ENCODE peak calls at places on chromosomes 12 and 14, in four cellular contexts. V is IMR-90, H is mesendoderm, Y is H1. F is an unnamed sample.

GRCh38 chr12:76031081-76031413 is 529 bp downstream of the PHLDA1 start:
- DNase-seq in V (no peak), H (no peak), Y (no peak), F (no peak)

GRCh38 chr14:95098984-95099599 is 58.2 kb downstream of the DICER1 start:
- DNase-seq in V (peak), H (peak), Y (peak), F (peak)

GRCh38 chr12:96501139-96501741 is 11.9 kb downstream of the CFAP54 start:
- DNase-seq in V (peak), H (peak), Y (no peak), F (peak)

GRCh38 chr12:1496162-1496925 is 98.0 kb downstream of the FBXL14 start:
- DNase-seq in V (peak), H (no peak), Y (no peak), F (peak)

GRCh38 chr14:64109821-64110554 is 184.2 kb downstream of the ESR2 start:
- DNase-seq in V (peak), H (no peak), Y (no peak), F (no peak)

GRCh38 chr12:108634225-108634795 is 616 bp upstream of the SELPLG start:
- DNase-seq in V (no peak), H (peak), Y (no peak), F (peak)

GRCh38 chr12:3247077-3247476 is 169.9 kb downstream of the TSPAN9 start:
- DNase-seq in V (no peak), H (no peak), Y (no peak), F (no peak)

GRCh38 chr12:133256321-133256720 is 20.6 kb upstream of the ANHX start:
- DNase-seq in V (no peak), H (no peak), Y (no peak), F (no peak)

GRCh38 chr12:182381-182883 is 31.5 kb downstream of the SLC6A12 start:
- DNase-seq in V (peak), H (no peak), Y (no peak), F (no peak)

GRCh38 chr12:58583541-58583940 is 336.8 kb downstream of the LRIG3 start:
- DNase-seq in V (peak), H (no peak), Y (no peak), F (no peak)

GRCh38 chr12:54394281-54394719 is 9.8 kb upstream of the ZNF385A start:
- DNase-seq in V (peak), H (peak), Y (no peak), F (peak)

DNA sequence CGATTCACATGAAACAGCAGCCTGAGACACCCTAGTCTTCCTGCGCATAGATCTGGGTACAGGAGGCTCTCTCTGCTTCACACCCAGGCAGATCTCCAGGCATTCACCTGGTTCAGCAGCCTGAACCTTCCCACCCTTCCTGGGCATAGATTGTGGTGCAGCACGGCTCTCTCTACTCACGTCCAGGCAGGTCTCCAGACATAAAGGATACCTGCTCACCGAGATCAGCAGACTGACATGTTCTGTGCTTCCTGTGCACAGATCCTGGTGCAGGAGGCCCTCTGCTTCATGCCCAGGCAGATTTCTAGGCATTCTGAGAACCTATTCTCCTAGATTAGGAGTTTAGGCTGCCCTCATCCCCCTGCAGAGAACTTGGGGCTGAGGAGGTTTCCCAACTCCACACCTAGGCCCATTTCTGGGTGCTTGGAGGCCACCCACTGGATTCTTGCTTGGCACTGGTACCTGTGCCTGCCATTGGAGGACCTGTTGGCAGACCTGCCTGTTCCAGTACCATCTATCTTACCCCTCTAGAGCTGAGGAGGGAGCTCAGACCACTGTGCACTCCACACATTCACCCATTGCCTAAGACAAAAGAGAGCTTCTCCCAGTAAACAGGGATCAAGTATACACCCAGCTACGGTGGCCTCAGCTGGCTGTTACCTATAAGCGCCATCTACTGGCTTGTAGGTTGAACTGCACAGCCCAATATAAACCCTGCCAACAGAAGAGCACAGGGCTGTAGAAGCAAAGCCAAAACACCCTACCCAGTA is 28.0 kb upstream of the GARIN6 start:
- DNase-seq in V (peak), H (peak), Y (no peak), F (peak)
- H3K27ac ChIP-seq in V (no peak), H (no peak), Y (peak), F (no peak)

GRCh38 chr12:40946612-40947194 is 241.4 kb upstream of the PDZRN4 start:
- DNase-seq in V (peak), H (peak), Y (no peak), F (no peak)
- H4K5ac ChIP-seq in V (no peak), H (no peak), Y (no peak), F (no peak)

GRCh38 chr12:116551952-116552749 is 7.0 kb upstream of the MAP1LC3B2 start:
- DNase-seq in V (peak), H (no peak), Y (no peak), F (no peak)

GRCh38 chr12:116556356-116556952 is 2.7 kb upstream of the MAP1LC3B2 start:
- DNase-seq in V (no peak), H (no peak), Y (no peak), F (no peak)

GRCh38 chr12:116551619-116551951 is 7.6 kb upstream of the MAP1LC3B2 start:
- DNase-seq in V (no peak), H (no peak), Y (no peak), F (no peak)

GRCh38 chr12:116551151-116551550 is 8.0 kb upstream of the MAP1LC3B2 start:
- DNase-seq in V (no peak), H (no peak), Y (no peak), F (no peak)

GRCh38 chr12:116552750-116553383 is 6.3 kb upstream of the MAP1LC3B2 start:
- DNase-seq in V (no peak), H (no peak), Y (no peak), F (no peak)
- H2BK15ac ChIP-seq in V (no peak), H (no peak), Y (no peak), F (no peak)

GRCh38 chr14:67269338-67270060 is 28.3 kb downstream of the PALS1 start:
- DNase-seq in V (peak), H (peak), Y (no peak), F (no peak)

GRCh38 chr14:67270354-67270753 is 29.1 kb downstream of the PALS1 start:
- DNase-seq in V (peak), H (peak), Y (no peak), F (no peak)

GRCh38 chr14:67267929-67268328 is 26.7 kb downstream of the PALS1 start:
- DNase-seq in V (no peak), H (no peak), Y (no peak), F (no peak)

GRCh38 chr14:67270933-67271332 is 29.7 kb downstream of the PALS1 start:
- DNase-seq in V (no peak), H (no peak), Y (no peak), F (no peak)

GRCh38 chr14:67268456-67269115 is 27.4 kb downstream of the PALS1 start:
- DNase-seq in V (peak), H (peak), Y (peak), F (peak)
- H3K27ac ChIP-seq in V (peak), H (peak), Y (peak), F (peak)

GRCh38 chr12:98341732-98342131 is 173.7 kb upstream of the TMPO start:
- DNase-seq in V (no peak), H (no peak), Y (no peak), F (no peak)

GRCh38 chr12:98344630-98345029 is 170.8 kb upstream of the TMPO start:
- DNase-seq in V (no peak), H (no peak), Y (no peak), F (no peak)

GRCh38 chr12:98343002-98343567 is 172.3 kb upstream of the TMPO start:
- DNase-seq in V (no peak), H (no peak), Y (no peak), F (no peak)

GRCh38 chr12:98344034-98344565 is 171.3 kb upstream of the TMPO start:
- DNase-seq in V (no peak), H (peak), Y (no peak), F (no peak)

GRCh38 chr12:98341021-98341420 is 174.4 kb upstream of the TMPO start:
- DNase-seq in V (no peak), H (no peak), Y (no peak), F (no peak)
- H4K5ac ChIP-seq in V (no peak), H (no peak), Y (no peak), F (no peak)

GRCh38 chr14:90704362-90705051 is 111.7 kb downstream of the TTC7B start:
- DNase-seq in V (peak), H (no peak), Y (no peak), F (no peak)
- H2BK15ac ChIP-seq in V (no peak), H (no peak), Y (no peak), F (no peak)

GRCh38 chr12:69999561-69999960 is 174.5 kb downstream of the MYRFL start:
- DNase-seq in V (no peak), H (no peak), Y (no peak), F (no peak)

GRCh38 chr12:70002097-70002911 is 177.3 kb downstream of the MYRFL start:
- DNase-seq in V (no peak), H (no peak), Y (no peak), F (no peak)

GRCh38 chr12:70005864-70006618 is 181.0 kb downstream of the MYRFL start:
- DNase-seq in V (no peak), H (no peak), Y (no peak), F (no peak)

GRCh38 chr12:70006619-70006973 is 181.6 kb downstream of the MYRFL start:
- DNase-seq in V (no peak), H (no peak), Y (no peak), F (no peak)

DNA sequence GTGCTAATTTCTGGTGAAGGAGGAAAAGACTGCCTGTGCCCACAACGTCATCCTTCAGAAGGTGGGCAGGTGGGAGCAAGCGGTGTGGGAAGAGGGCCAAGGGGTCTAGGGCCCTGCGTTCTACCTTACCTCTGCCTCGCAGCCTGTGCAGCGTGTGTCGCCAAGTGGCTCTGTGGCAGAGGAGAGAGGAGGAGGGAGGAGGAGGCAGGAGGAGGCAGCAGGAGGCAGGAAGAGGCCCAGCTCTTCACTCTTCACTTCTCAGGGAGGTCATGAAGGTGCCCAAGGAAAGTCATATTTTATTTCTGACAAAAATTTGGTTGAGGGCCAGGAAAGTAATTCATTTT is 177.9 kb downstream of the MYRFL start:
- DNase-seq in V (no peak), H (no peak), Y (no peak), F (no peak)
- H3K27ac ChIP-seq in V (no peak), H (no peak), Y (peak), F (no peak)

DNA sequence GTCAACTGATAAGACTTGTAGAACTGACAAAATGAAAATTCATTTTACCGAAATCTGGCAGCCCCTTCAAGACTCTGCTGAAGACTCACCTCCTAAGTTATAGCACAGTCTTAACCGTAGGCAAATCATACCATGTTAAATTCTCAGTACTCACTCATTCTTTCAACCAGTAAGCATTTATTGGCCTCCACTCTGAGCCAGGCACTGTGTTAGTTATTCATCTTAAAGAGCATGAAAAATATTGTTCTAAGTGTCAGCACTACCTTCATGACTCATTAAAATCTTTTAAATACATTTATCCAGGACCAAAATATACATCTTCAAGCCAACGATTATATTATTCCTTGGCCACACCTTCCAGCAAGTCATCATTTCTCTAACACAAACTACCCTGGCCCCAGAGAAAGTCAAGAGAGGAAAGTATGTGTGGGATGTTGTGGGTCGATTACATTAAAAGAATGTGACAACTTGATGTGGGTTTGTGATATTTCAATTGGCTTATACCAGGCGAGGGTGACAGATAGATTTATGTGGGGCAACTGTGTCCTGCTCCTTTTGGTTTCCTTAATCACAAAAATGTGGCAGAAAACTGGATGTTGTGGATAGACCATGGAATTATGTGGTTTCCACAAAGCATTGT is 55.0 kb downstream of the TMEM30B start:
- DNase-seq in V (peak), H (no peak), Y (no peak), F (no peak)
- H4K5ac ChIP-seq in V (peak), H (no peak), Y (no peak), F (no peak)

GRCh38 chr14:104294983-104295680 is 156.7 kb downstream of the KIF26A start:
- DNase-seq in V (no peak), H (no peak), Y (no peak), F (peak)
- H2BK15ac ChIP-seq in V (no peak), H (no peak), Y (no peak), F (no peak)